ENCODE peak calls at places on chromosome 4, in six cellular contexts. G is upper lobe of left lung, U is K562, B is H1, W is GM12878, K is suprapubic skin. P is an unnamed sample.

GRCh38 chr4:120007171-120007894 is 59.3 kb downstream of the MAD2L1 start:
- DNase-seq in G (no peak), U (no peak), B (no peak), W (no peak), K (no peak), P (no peak)

GRCh38 chr4:165905405-165906027 is 32.5 kb downstream of the TLL1 start:
- DNase-seq in G (no peak), U (no peak), B (no peak), W (no peak), K (no peak), P (no peak)

GRCh38 chr4:177171588-177171987 is 138.1 kb upstream of the NEIL3 start:
- DNase-seq in G (no peak), U (no peak), B (no peak), W (no peak), K (no peak), P (no peak)

GRCh38 chr4:165518658-165519057 is 139.8 kb downstream of the CPE start:
- DNase-seq in G (no peak), U (no peak), B (no peak), W (no peak), K (no peak), P (no peak)

GRCh38 chr4:162793571-162793970 is 373.1 kb downstream of the NAF1 start:
- DNase-seq in G (no peak), U (no peak), B (no peak), W (no peak), K (no peak), P (no peak)

GRCh38 chr4:118918388-118918787 is 29.7 kb downstream of the SYNPO2 start:
- DNase-seq in G (no peak), U (no peak), B (no peak), W (no peak), K (no peak), P (no peak)

GRCh38 chr4:2416564-2417195 is 1.8 kb downstream of the ZFYVE28 start:
- DNase-seq in G (peak), U (peak), B (no peak), W (no peak), K (no peak), P (peak)

GRCh38 chr4:7968262-7968896 is 28.7 kb upstream of the AFAP1 start:
- DNase-seq in G (no peak), U (no peak), B (no peak), W (no peak), K (no peak), P (no peak)

GRCh38 chr4:89269267-89269666 is 38.3 kb downstream of the GPRIN3 start:
- DNase-seq in G (no peak), U (no peak), B (no peak), W (no peak), K (no peak), P (no peak)
- TF ChIP-seq EP300 in G (no peak), U (no peak), B (no peak), W (no peak), K (no peak), P (no peak)

GRCh38 chr4:114187592-114187991 is 208.1 kb upstream of the ARSJ start:
- DNase-seq in G (no peak), U (no peak), B (no peak), W (no peak), K (no peak), P (no peak)
- TF ChIP-seq POLR2AphosphoS5 in G (no peak), U (no peak), B (no peak), W (no peak), K (no peak), P (no peak)

DNA sequence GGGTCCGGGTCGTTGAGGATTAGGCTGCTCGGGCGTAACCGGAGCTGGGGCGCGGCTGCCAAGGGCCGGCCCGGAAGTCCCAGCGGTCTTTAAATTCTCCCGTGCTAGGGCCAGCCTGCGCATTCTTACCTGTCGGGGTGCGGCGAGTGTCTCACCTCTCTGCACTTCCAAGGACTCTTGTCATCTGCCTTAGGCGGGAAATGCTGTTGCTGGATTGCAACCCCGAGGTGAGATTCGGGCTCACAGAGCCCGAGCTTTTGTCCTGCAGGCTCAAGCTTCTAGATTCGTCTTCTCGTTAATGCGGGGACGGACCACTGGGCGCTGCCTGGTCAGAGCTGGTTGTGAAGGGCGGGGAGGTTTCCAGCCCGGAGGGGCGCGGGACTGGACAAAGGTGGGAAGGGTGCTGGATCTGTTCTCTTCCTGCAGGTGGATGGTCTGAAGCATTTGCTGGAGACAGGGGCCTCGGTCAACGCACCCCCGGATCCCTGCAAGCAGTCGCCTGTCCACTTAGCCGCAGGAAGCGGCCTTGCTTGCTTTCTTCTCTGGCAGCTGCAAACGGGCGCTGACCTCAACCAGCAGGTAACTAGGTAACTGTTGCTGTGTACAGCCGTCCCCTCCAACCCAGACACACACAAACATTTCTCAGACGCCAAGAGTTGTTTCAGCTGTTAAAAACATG is at the start of gene ANKRD37:
- DNase-seq in G (peak), U (no peak), B (no peak), W (no peak), K (no peak), P (peak)
- TF ChIP-seq POLR2A in G (peak), U (no peak), B (peak), W (peak), K (no peak), P (peak)

GRCh38 chr4:53366301-53366716 is 448 bp upstream of the SCFD2 start:
- DNase-seq in G (no peak), U (no peak), B (no peak), W (no peak), K (no peak), P (no peak)
- TF ChIP-seq EP300 in G (no peak), U (no peak), B (no peak), W (no peak), K (no peak), P (no peak)

GRCh38 chr4:4734425-4734824 is 125.0 kb upstream of the MSX1 start:
- DNase-seq in G (peak), U (no peak), B (no peak), W (no peak), K (no peak), P (no peak)

GRCh38 chr4:4730214-4730613 is 129.3 kb upstream of the MSX1 start:
- DNase-seq in G (no peak), U (no peak), B (no peak), W (no peak), K (no peak), P (no peak)

GRCh38 chr4:4735870-4736269 is 123.6 kb upstream of the MSX1 start:
- DNase-seq in G (no peak), U (no peak), B (no peak), W (no peak), K (no peak), P (no peak)

GRCh38 chr4:4733663-4734062 is 125.8 kb upstream of the MSX1 start:
- DNase-seq in G (no peak), U (no peak), B (no peak), W (no peak), K (peak), P (no peak)

DNA sequence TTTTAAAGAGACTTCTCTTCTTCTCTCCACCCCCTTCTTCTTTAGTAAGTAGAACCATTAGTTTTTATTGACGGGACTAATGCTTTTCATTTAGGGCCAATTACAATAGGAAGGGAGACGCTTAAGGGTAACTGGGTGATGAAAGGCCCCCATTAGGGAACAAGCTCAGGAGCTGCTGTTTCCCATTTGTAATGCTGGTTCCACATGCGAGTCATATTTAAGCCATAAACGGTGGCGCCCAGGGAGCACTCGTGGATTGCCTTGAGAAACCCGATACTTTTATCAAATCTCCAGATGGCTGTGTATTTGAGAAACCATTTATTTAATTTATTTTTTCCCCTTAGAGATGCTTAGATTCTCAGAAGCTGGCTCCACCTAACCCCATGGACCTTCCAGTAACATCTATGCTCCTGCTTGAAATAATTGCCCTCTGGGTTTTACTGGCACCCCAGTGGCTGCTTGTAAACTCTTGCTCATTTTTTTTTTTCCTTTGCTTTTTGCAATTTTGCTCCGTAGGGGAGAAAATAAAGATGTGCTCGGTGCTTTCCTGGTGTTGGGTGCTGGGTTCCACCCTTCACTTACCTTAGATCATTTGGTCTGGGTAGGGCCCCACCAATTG is 124.2 kb upstream of the MSX1 start:
- DNase-seq in G (no peak), U (no peak), B (no peak), W (no peak), K (no peak), P (no peak)
- TF ChIP-seq POLR2AphosphoS5 in G (no peak), U (no peak), B (no peak), W (no peak), K (no peak), P (no peak)

P was measured in transverse colon.